ENCODE peak calls at places on chromosomes 4 and X, in five cellular contexts. K is stimulated activated CD4-positive, alpha-beta T cell treated with anti-CD3 and anti-CD28 coated beads, Interleukin-15, amount 100 ng/mL, for 1 hour; X is uterus; E is colonic mucosa; I is ELR. F is an unnamed sample.
A peak's percentile ranks its signal among the peaks of the same experiment; 100 is the strongest.

GRCh38 chr4:183544109-183544508 is 39.3 kb downstream of the ING2 start:
- DNase-seq in K (no peak), X (no peak), E (no peak), I (peak; percentile 14), F (no peak)

GRCh38 chr4:111046811-111047210 is 423.9 kb upstream of the PITX2 start:
- DNase-seq in K (no peak), X (no peak), E (no peak), I (no peak), F (no peak)

GRCh38 chrX:106897259-106897658 is 5.9 kb downstream of the RIPPLY1 start:
- DNase-seq in K (no peak), X (no peak), E (no peak), I (peak; percentile 74), F (no peak)

GRCh38 chr4:172514801-172515200 is 653.8 kb upstream of the GALNT7 start:
- DNase-seq in K (no peak), X (no peak), E (no peak), I (no peak), F (no peak)

GRCh38 chr4:105182211-105182610 is 35.5 kb downstream of the TET2 start:
- DNase-seq in K (no peak), X (no peak), E (no peak), I (no peak), F (no peak)

GRCh38 chr4:8765631-8766590 is 105.7 kb downstream of the HMX1 start:
- DNase-seq in K (no peak), X (no peak), E (no peak), I (no peak), F (no peak)

GRCh38 chr4:143352052-143352451 is 15.4 kb downstream of the GAB1 start:
- DNase-seq in K (no peak), X (no peak), E (peak; percentile 65), I (no peak), F (no peak)

GRCh38 chr4:42646013-42646784 is 10.7 kb downstream of the ATP8A1 start:
- DNase-seq in K (no peak), X (no peak), E (no peak), I (no peak), F (no peak)

GRCh38 chrX:106684207-106684606 is 42.3 kb upstream of the RNF128 start:
- DNase-seq in K (no peak), X (no peak), E (peak; percentile 17), I (no peak), F (no peak)

GRCh38 chrX:1462596-1463251 is 10.0 kb upstream of the ASMTL start:
- DNase-seq in K (peak; percentile 32), X (peak; percentile 13), E (no peak), I (peak; percentile 46), F (peak; percentile 71)

GRCh38 chrX:136577562-136577961 is 45.5 kb downstream of the VGLL1 start:
- DNase-seq in K (peak; percentile 31), X (peak; percentile 63), E (peak; percentile 41), I (peak; percentile 48), F (peak; percentile 63)

GRCh38 chr4:156098846-156099245 is 145.2 kb upstream of the CTSO start:
- DNase-seq in K (no peak), X (no peak), E (no peak), I (no peak), F (no peak)

GRCh38 chr4:8267077-8267476 is 2.5 kb upstream of the HTRA3 start:
- DNase-seq in K (no peak), X (peak; percentile 74), E (peak; percentile 70), I (peak; percentile 49), F (no peak)

GRCh38 chr4:98327694-98328093 is 66.5 kb downstream of the RAP1GDS1 start:
- DNase-seq in K (no peak), X (no peak), E (no peak), I (no peak), F (no peak)

GRCh38 chr4:179595671-179596410 is 2153.6 kb upstream of the AGA start:
- DNase-seq in K (no peak), X (no peak), E (no peak), I (peak; percentile 90), F (no peak)

GRCh38 chrX:6574762-6575161 is 39.8 kb upstream of the VCX3A start:
- DNase-seq in K (no peak), X (no peak), E (no peak), I (no peak), F (no peak)

GRCh38 chr4:165828928-165829327 is 44.1 kb upstream of the TLL1 start:
- DNase-seq in K (no peak), X (no peak), E (no peak), I (no peak), F (no peak)

GRCh38 chr4:149113804-149114430 is 671.7 kb upstream of the NR3C2 start:
- DNase-seq in K (no peak), X (no peak), E (no peak), I (peak; percentile 81), F (no peak)

GRCh38 chr4:94160774-94161173 is 46.9 kb upstream of the SMARCAD1 start:
- DNase-seq in K (no peak), X (no peak), E (no peak), I (no peak), F (no peak)

GRCh38 chrX:155027509-155028066 is 944 bp downstream of the FUNDC2 start:
- DNase-seq in K (no peak), X (no peak), E (peak; percentile 29), I (peak; percentile 67), F (no peak)

GRCh38 chr4:44740201-44740600 is 13.8 kb upstream of the GNPDA2 start:
- DNase-seq in K (no peak), X (no peak), E (no peak), I (peak; percentile 11), F (no peak)

GRCh38 chr4:110586137-110586850 is 36.6 kb downstream of the PITX2 start:
- DNase-seq in K (no peak), X (no peak), E (no peak), I (peak; percentile 78), F (no peak)

GRCh38 chrX:69014200-69014599 is 151.1 kb downstream of the PJA1 start:
- DNase-seq in K (no peak), X (no peak), E (no peak), I (peak; percentile 34), F (no peak)

GRCh38 chrX:23803931-23804381 is 21.0 kb downstream of the SAT1 start:
- DNase-seq in K (no peak), X (no peak), E (peak; percentile 67), I (peak; percentile 65), F (no peak)

GRCh38 chr4:7432531-7433375 is 2.0 kb downstream of the PSAPL1 start:
- DNase-seq in K (no peak), X (no peak), E (no peak), I (no peak), F (no peak)

GRCh38 chrX:117543885-117544284 is 572.7 kb downstream of the KLHL13 start:
- DNase-seq in K (no peak), X (no peak), E (no peak), I (no peak), F (no peak)

GRCh38 chr4:25065451-25065850 is 34.7 kb upstream of the LGI2 start:
- DNase-seq in K (no peak), X (no peak), E (no peak), I (no peak), F (no peak)

GRCh38 chr4:4415806-4416805 is 29.2 kb downstream of the NSG1 start:
- DNase-seq in K (no peak), X (no peak), E (no peak), I (no peak), F (no peak)

F was measured in activated gamma-delta T cell treated with Interleukin-2 at 50 U/mL for 16 hours.